ENCODE peak calls at places on chromosomes 5 and 9, in nine cellular contexts. X is RPMI8226; T is stimulated activated CD8-positive, alpha-beta memory T cell treated with anti-CD3 and anti-CD28 coated beads, Interleukin-4, amount 100 ng/mL, for 4 hours; P is stimulated activated CD4-positive, alpha-beta T cell treated with anti-CD3 and anti-CD28 coated beads, Interleukin-15, amount 100 ng/mL, for 1 hour; J is activated CD8-positive, alpha-beta memory T cell treated with anti-CD3 and anti-CD28 coated beads, Interleukin-2, amount 50 U/mL, for 48 hours; S is activated naive CD4-positive, alpha-beta T cell treated with Interleukin-2 at 50 U/mL for 16 hours; F is CD4-positive, alpha-beta T cell; M is anterior cingulate cortex; Z is left lung. G is an unnamed sample.

GRCh38 chr9:87039809-87040392 is 92.6 kb upstream of the GAS1 start:
- DNase-seq in T (no peak), X (no peak), M (no peak), J (no peak), S (no peak), P (no peak), Z (no peak), F (no peak), G (no peak)

GRCh38 chr9:134585021-134585561 is 56.5 kb upstream of the COL5A1 start:
- DNase-seq in J (peak; percentile 42), T (no peak), S (no peak), X (no peak), P (no peak), F (no peak), M (no peak), Z (peak; percentile 60), G (no peak)

GRCh38 chr9:20477940-20478620 is 144.2 kb downstream of the MLLT3 start:
- DNase-seq in P (no peak), M (no peak), Z (no peak), J (no peak), F (no peak), T (no peak), S (no peak), X (no peak), G (no peak)

GRCh38 chr9:16652511-16653101 is 217.9 kb downstream of the BNC2 start:
- DNase-seq in S (no peak), X (no peak), F (no peak), J (no peak), T (no peak), P (no peak), Z (no peak), M (no peak), G (no peak)

GRCh38 chr9:109213300-109214121 is 46.5 kb upstream of the FRRS1L start:
- DNase-seq in P (no peak), S (no peak), T (no peak), J (no peak), F (no peak), M (no peak), X (no peak), Z (no peak), G (no peak)

GRCh38 chr5:31412324-31412723 is 119.6 kb downstream of the DROSHA start:
- DNase-seq in F (no peak), P (no peak), J (no peak), T (no peak), M (no peak), X (no peak), S (no peak), Z (no peak), G (no peak)

GRCh38 chr5:160252916-160253315 is 23.6 kb downstream of the FABP6 start:
- DNase-seq in P (no peak), Z (no peak), M (no peak), F (no peak), J (no peak), S (no peak), X (no peak), T (no peak), G (no peak)

GRCh38 chr5:134503088-134503936 is 22.2 kb upstream of the JADE2 start:
- DNase-seq in F (peak; percentile 56), P (peak; percentile 33), X (peak; percentile 68), S (peak; percentile 65), M (no peak), J (peak; percentile 83), Z (no peak), T (peak; percentile 48), G (peak; percentile 10)

GRCh38 chr5:63125862-63126261 is 547.2 kb downstream of the LRRC70 start:
- DNase-seq in P (no peak), F (no peak), Z (no peak), M (no peak), J (no peak), X (peak; percentile 19), S (no peak), T (no peak), G (no peak)

GRCh38 chr5:179915406-179915935 is 7.8 kb upstream of the TBC1D9B start:
- DNase-seq in F (no peak), S (no peak), X (no peak), J (no peak), T (no peak), Z (peak; percentile 26), M (no peak), P (no peak), G (no peak)

GRCh38 chr5:149636861-149637246 is 55.6 kb downstream of the ARHGEF37 start:
- DNase-seq in S (no peak), F (peak; percentile 55), M (peak; percentile 15), T (peak; percentile 38), P (no peak), X (peak; percentile 36), Z (peak; percentile 86), J (no peak), G (peak; percentile 59)

GRCh38 chr5:12586406-12586805 is 682.2 kb upstream of the CTNND2 start:
- DNase-seq in S (no peak), Z (no peak), J (no peak), P (no peak), M (no peak), T (no peak), X (no peak), F (no peak), G (no peak)

GRCh38 chr9:109467936-109468335 is 30.2 kb downstream of the PTPN3 start:
- DNase-seq in J (no peak), T (no peak), P (no peak), S (no peak), F (no peak), X (no peak), M (no peak), Z (no peak), G (no peak)

GRCh38 chr5:32363030-32363429 is 50.3 kb upstream of the MTMR12 start:
- DNase-seq in M (no peak), X (no peak), Z (no peak), T (no peak), S (no peak), F (no peak), J (no peak), P (no peak), G (no peak)